ENCODE peak calls at places on chromosomes 7 and 10, in five cellular contexts. Y is prostate gland, D is tibial artery, P is progenitor cell of endocrine pancreas, E is HFFc6. M is an unnamed sample.

GRCh38 chr10:103986360-103986759 is 19.4 kb downstream of the SLK start:
- DNase-seq in Y (no peak), D (no peak), P (no peak), E (no peak), M (no peak)

GRCh38 chr10:103645141-103646054 is 151.9 kb downstream of the NEURL1 start:
- DNase-seq in Y (peak), D (peak), P (no peak), E (peak), M (no peak)

GRCh38 chr10:49602380-49603023 is 7.6 kb upstream of the SLC18A3 start:
- DNase-seq in Y (no peak), D (no peak), P (no peak), E (no peak), M (peak)

GRCh38 chr10:132156382-132156781 is 30.4 kb upstream of the DPYSL4 start:
- DNase-seq in Y (no peak), D (no peak), P (no peak), E (no peak), M (no peak)

GRCh38 chr7:128000048-128000447 is 31.2 kb downstream of the LRRC4 start:
- DNase-seq in Y (no peak), D (no peak), P (no peak), E (no peak), M (no peak)

GRCh38 chr7:7175075-7175695 is 7.2 kb upstream of the C1GALT1 start:
- DNase-seq in Y (no peak), D (no peak), P (no peak), E (no peak), M (no peak)

GRCh38 chr7:6423942-6424701 is 23.6 kb downstream of the DAGLB start:
- DNase-seq in Y (no peak), D (no peak), P (no peak), E (no peak), M (no peak)

GRCh38 chr7:4227105-4228010 is 454.7 kb upstream of the FOXK1 start:
- DNase-seq in Y (no peak), D (no peak), P (no peak), E (no peak), M (no peak)

GRCh38 chr10:10642741-10643280 is 374.9 kb upstream of the CELF2 start:
- DNase-seq in Y (no peak), D (peak), P (no peak), E (no peak), M (no peak)

GRCh38 chr7:113456533-113456932 is 338.2 kb upstream of the SMIM30 start:
- DNase-seq in Y (no peak), D (no peak), P (no peak), E (no peak), M (no peak)

GRCh38 chr7:15937571-15937970 is 251.1 kb upstream of the MEOX2 start:
- DNase-seq in Y (no peak), D (no peak), P (no peak), E (no peak), M (no peak)

GRCh38 chr10:88062798-88063472 is 199.5 kb downstream of the PTEN start:
- DNase-seq in Y (no peak), D (no peak), P (no peak), E (peak), M (no peak)

GRCh38 chr7:40419832-40420231 is 285.0 kb downstream of the SUGCT start:
- DNase-seq in Y (no peak), D (no peak), P (no peak), E (no peak), M (no peak)

GRCh38 chr10:34341473-34341872 is 473.6 kb downstream of the PARD3 start:
- DNase-seq in Y (no peak), D (peak), P (no peak), E (no peak), M (no peak)

GRCh38 chr10:70756710-70757360 is 28.3 kb downstream of the TBATA start:
- DNase-seq in Y (no peak), D (no peak), P (no peak), E (peak), M (no peak)

GRCh38 chr10:74909665-74910064 is 83.3 kb downstream of the KAT6B start:
- DNase-seq in Y (no peak), D (no peak), P (no peak), E (peak), M (no peak)

GRCh38 chr7:156943091-156944041 is 6.1 kb upstream of the NOM1 start:
- DNase-seq in Y (no peak), D (no peak), P (no peak), E (no peak), M (no peak)

GRCh38 chr10:129967579-129968019 is 3.5 kb upstream of the EBF3 start:
- DNase-seq in Y (no peak), D (no peak), P (no peak), E (no peak), M (no peak)

GRCh38 chr10:80544316-80544953 is 6.7 kb downstream of the SH2D4B start:
- DNase-seq in Y (no peak), D (no peak), P (no peak), E (no peak), M (no peak)

GRCh38 chr7:23864984-23865383 is 155.0 kb downstream of the STK31 start:
- DNase-seq in Y (no peak), D (no peak), P (no peak), E (no peak), M (no peak)

GRCh38 chr10:88428442-88428841 is 154.7 kb downstream of the RNLS start:
- DNase-seq in Y (no peak), D (no peak), P (no peak), E (peak), M (no peak)

GRCh38 chr7:7696458-7697119 is 21.8 kb downstream of the RPA3 start:
- DNase-seq in Y (peak), D (no peak), P (no peak), E (peak), M (no peak)

GRCh38 chr10:91756286-91756685 is 41.9 kb upstream of the TNKS2 start:
- DNase-seq in Y (no peak), D (no peak), P (no peak), E (peak), M (no peak)

GRCh38 chr10:20492447-20492846 is 404.7 kb downstream of the NEBL start:
- DNase-seq in Y (no peak), D (no peak), P (no peak), E (no peak), M (no peak)

GRCh38 chr7:80386686-80387085 is 125.2 kb downstream of the GNAT3 start:
- DNase-seq in Y (no peak), D (no peak), P (no peak), E (peak), M (no peak)

GRCh38 chr10:110576220-110576619 is 8.7 kb downstream of the SMC3 start:
- DNase-seq in Y (no peak), D (no peak), P (no peak), E (peak), M (no peak)

GRCh38 chr7:22375359-22376048 is 18.6 kb upstream of the RAPGEF5 start:
- DNase-seq in Y (no peak), D (no peak), P (no peak), E (peak), M (no peak)

GRCh38 chr7:47479821-47480575 is 101.9 kb downstream of the TNS3 start:
- DNase-seq in Y (no peak), D (no peak), P (no peak), E (no peak), M (no peak)

GRCh38 chr10:61973923-61974322 is 72.4 kb downstream of the ARID5B start:
- DNase-seq in Y (no peak), D (no peak), P (no peak), E (no peak), M (no peak)

GRCh38 chr10:61975107-61975932 is 73.8 kb downstream of the ARID5B start:
- DNase-seq in Y (no peak), D (no peak), P (no peak), E (peak), M (no peak)

GRCh38 chr10:61974611-61975010 is 73.1 kb downstream of the ARID5B start:
- DNase-seq in Y (no peak), D (peak), P (no peak), E (peak), M (peak)

GRCh38 chr10:61981460-61981859 is 80.0 kb downstream of the ARID5B start:
- DNase-seq in Y (no peak), D (no peak), P (no peak), E (no peak), M (no peak)

GRCh38 chr10:61978965-61979364 is 77.5 kb downstream of the ARID5B start:
- DNase-seq in Y (no peak), D (no peak), P (no peak), E (no peak), M (no peak)
- TF ChIP-seq CTCF in Y (no peak), D (peak), P (no peak), E (no peak), M (no peak)

GRCh38 chr7:94654764-94655561 is 970 bp downstream of the SGCE start:
- DNase-seq in Y (no peak), D (no peak), P (no peak), E (peak), M (no peak)

GRCh38 chr7:94656658-94656924 is 658 bp upstream of the SGCE start:
- DNase-seq in Y (no peak), D (no peak), P (no peak), E (no peak), M (no peak)

GRCh38 chr7:94655562-94655883 is 410 bp downstream of the SGCE start:
- DNase-seq in Y (no peak), D (no peak), P (no peak), E (no peak), M (no peak)

GRCh38 chr7:94656925-94657731 is 1.2 kb upstream of the SGCE start:
- DNase-seq in Y (no peak), D (no peak), P (no peak), E (peak), M (no peak)

DNA sequence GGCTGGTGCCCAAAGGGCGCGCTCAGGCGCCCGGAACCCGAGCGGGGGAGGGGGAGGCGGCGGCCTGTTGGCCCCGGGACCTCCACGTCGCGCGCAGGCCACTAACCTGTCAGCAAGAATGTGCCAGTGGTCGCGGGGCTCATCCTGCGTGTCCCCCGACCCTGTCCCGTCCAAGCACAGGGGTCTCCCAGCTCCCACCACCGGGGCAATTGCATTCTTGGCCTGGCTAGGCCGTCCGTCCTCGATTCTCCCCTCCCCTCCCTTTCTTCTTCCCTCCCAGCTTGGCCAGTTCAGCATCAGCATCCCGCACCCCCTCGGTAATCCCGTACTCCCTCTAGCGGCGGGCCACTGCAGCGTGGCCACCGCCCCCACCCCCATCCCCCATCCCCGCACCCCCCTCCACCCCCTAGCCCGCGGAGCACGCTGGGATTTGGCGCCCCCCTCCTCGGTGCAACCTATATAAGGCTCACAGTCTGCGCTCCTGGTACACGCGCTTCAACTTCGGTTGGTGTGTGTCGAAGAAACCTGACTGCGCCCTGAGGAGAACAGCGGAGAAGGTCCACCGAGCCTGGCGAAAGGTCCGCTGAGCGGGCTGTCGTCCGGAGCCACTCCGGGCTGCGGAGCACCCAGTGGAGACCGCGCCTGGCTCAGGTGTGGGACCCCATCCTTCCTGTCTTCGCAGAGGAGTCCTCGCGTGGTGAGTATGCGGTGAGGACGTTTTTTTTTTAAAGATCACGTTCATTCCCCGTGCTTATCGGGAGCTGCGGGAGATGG is at the start of gene SGCE:
- DNase-seq in Y (peak), D (peak), P (peak), E (peak), M (peak)
- TF ChIP-seq CTCF in Y (peak), D (peak), P (peak), E (peak), M (no peak)

DNA sequence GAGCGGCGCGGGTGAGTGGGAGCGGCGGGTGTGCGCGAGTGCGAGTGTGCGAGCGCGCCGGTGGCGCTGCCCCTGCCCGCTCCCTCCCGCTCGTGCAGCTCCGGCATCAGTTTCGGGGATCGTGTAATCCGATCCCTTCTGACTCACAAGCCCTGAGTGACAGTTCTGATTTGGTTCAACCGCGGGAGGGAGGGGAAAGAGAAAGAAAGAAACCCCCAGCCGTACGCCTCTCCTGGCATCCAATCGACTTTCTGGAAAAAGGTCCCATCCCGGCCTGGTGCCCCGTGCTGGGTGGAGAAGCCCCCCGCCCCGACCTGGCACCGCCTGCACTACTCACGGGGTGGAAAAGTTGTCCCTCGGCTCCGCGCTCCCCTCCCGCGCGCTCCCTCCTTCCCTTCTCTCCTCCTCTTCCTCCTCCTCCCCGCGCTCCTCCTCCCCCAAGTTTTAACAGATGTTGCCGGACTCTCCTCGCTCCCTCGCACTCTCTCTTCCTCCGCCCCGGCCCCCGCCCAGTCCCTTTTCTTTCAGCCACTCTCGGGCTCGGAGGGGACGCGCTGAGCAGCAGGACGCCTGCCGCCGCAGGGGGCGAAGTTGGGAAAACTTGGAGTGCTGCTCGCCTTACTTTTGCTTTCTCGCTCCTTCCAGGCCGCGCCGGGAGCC is at the start of gene GLI3:
- DNase-seq in Y (peak), D (peak), P (peak), E (peak), M (peak)
- TF ChIP-seq CTCF in Y (peak), D (peak), P (peak), E (peak), M (no peak)

GRCh38 chr10:26374426-26374825 is 63.7 kb upstream of the APBB1IP start:
- DNase-seq in Y (no peak), D (peak), P (no peak), E (no peak), M (no peak)
- TF ChIP-seq CTCF in Y (no peak), D (no peak), P (no peak), E (no peak), M (no peak)

GRCh38 chr7:49102413-49102812 is 178.1 kb downstream of the CDC14C start:
- DNase-seq in Y (no peak), D (no peak), P (no peak), E (no peak), M (no peak)

GRCh38 chr7:49094866-49095265 is 170.5 kb downstream of the CDC14C start:
- DNase-seq in Y (no peak), D (no peak), P (no peak), E (no peak), M (no peak)

DNA sequence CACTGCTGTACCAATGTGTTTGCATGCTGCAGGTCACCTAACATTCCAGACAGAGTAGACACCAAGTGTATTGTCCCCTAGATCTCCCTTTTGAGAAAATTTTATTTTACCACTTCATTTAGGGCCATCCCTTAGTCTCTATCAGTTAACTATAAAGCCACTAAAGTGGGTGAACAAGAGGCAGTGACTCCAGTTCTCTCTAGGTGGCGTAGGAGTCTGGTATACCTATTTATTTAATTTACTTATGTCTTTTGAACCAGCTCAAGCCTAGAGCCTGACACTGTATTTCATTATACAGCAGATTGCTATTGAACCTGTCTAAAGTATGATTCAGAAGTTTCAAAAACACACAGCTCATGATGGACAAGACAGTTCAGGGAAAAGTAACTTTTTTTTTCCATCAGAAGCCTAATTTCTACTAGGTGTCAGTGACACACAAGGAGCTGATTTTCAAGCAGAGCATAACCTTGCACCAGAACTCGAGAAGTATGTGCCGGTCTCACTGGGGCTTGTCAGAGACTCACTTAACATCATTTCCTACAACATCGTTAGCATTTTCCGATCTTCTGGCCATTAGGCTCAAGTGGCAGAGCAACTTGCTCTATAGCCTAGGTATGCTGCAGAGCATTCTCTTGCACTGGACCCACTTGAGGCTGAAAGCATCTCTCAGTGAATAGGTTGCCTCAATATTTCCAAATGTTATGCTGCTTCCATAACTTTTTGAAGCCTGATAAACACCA is 175.4 kb downstream of the CDC14C start:
- DNase-seq in Y (no peak), D (no peak), P (no peak), E (no peak), M (no peak)
- TF ChIP-seq CTCF in Y (no peak), D (no peak), P (peak), E (no peak), M (no peak)

DNA sequence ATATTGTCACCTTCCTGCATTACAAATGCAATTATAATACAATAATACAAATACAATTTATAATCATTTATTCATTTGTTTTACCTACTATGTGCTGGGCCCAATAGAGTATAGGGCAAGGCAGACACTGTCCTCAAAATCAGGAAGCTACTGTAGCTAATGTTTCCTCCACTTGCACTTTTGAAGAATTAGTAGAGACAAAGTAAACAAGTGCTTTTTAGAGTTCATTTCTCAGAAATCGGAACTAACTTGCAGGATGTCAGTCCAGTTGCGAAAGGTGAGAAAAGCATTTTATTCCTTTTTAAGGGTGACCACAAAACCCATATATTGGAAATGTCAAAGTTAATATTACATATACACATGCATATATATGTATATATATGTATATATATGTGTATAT is 14.2 kb downstream of the ADRB1 start:
- DNase-seq in Y (no peak), D (no peak), P (no peak), E (no peak), M (no peak)
- TF ChIP-seq CTCF in Y (no peak), D (no peak), P (no peak), E (no peak), M (no peak)

GRCh38 chr10:29132821-29133156 is 156.1 kb upstream of the LYZL1 start:
- DNase-seq in Y (no peak), D (no peak), P (no peak), E (no peak), M (no peak)
- TF ChIP-seq CTCF in Y (no peak), D (no peak), P (no peak), E (peak), M (no peak)

GRCh38 chr10:124736491-124737136 is 7.6 kb downstream of the FAM53B start:
- DNase-seq in Y (peak), D (no peak), P (no peak), E (no peak), M (no peak)
- TF ChIP-seq CTCF in Y (no peak), D (no peak), P (no peak), E (no peak), M (no peak)

M was measured in omental fat pad.